ENCODE peak calls at places on chromosomes 12 and 14, in four cellular contexts. L is mammary epithelial cell, Q is HepG2, D is fibroblast of lung. Z is an unnamed sample.

GRCh38 chr12:130508847-130509246 is 171.2 kb downstream of the PIWIL1 start:
- DNase-seq in L (no peak), D (no peak), Q (no peak), Z (no peak)

GRCh38 chr12:7162691-7163114 is 26.8 kb upstream of the PEX5 start:
- DNase-seq in L (peak), D (peak), Q (peak), Z (no peak)

GRCh38 chr12:119153477-119154434 is 25.0 kb upstream of the HSPB8 start:
- DNase-seq in Q (no peak), D (peak), L (no peak), Z (peak)

GRCh38 chr14:70358631-70359030 is 852 bp downstream of the COX16 start:
- DNase-seq in Q (no peak), D (peak), L (peak), Z (no peak)

GRCh38 chr14:103404032-103404918 is 19.1 kb downstream of the MARK3 start:
- DNase-seq in L (no peak), Q (no peak), D (no peak), Z (peak)

GRCh38 chr12:124484526-124484953 is 82.9 kb downstream of the NCOR2 start:
- DNase-seq in D (no peak), Q (no peak), L (no peak), Z (no peak)

GRCh38 chr12:21831671-21832357 is 57.3 kb upstream of the KCNJ8 start:
- DNase-seq in D (peak), Q (no peak), L (no peak), Z (no peak)

GRCh38 chr12:109480356-109480755 is 2.9 kb downstream of the UBE3B start:
- DNase-seq in D (no peak), Q (no peak), L (no peak), Z (no peak)

GRCh38 chr12:21438643-21439042 is 1.2 kb downstream of the PYROXD1 start:
- DNase-seq in Q (no peak), D (no peak), L (no peak), Z (no peak)

GRCh38 chr14:75198291-75198933 is 22.0 kb upstream of the TMED10 start:
- DNase-seq in Q (peak), D (peak), L (no peak), Z (no peak)

GRCh38 chr12:131171029-131171428 is 217.3 kb downstream of the ADGRD1 start:
- DNase-seq in D (no peak), Q (no peak), L (no peak), Z (no peak)

GRCh38 chr12:85693093-85693665 is 143.0 kb downstream of the RASSF9 start:
- DNase-seq in Q (no peak), D (no peak), L (no peak), Z (no peak)

GRCh38 chr14:31059152-31059924 is 33.2 kb upstream of the STRN3 start:
- DNase-seq in D (peak), L (peak), Q (peak), Z (no peak)

GRCh38 chr14:54722791-54723432 is 156.0 kb downstream of the SAMD4A start:
- DNase-seq in D (peak), L (peak), Q (peak), Z (peak)

GRCh38 chr14:35353409-35354172 is 51.0 kb downstream of the NFKBIA start:
- DNase-seq in D (no peak), L (no peak), Q (peak), Z (no peak)

GRCh38 chr14:100298551-100299237 is 7.5 kb downstream of the SLC25A29 start:
- DNase-seq in D (no peak), Q (no peak), L (no peak), Z (no peak)

GRCh38 chr14:34078117-34078743 is 127.4 kb upstream of the EGLN3 start:
- DNase-seq in D (peak), L (no peak), Q (no peak), Z (no peak)

GRCh38 chr14:63922696-63923421 is 70.1 kb downstream of the SYNE2 start:
- DNase-seq in D (peak), L (peak), Q (peak), Z (no peak)

GRCh38 chr14:93039649-93040315 is 75.9 kb downstream of the ITPK1 start:
- DNase-seq in D (no peak), L (no peak), Q (no peak), Z (no peak)

GRCh38 chr12:71797506-71797905 is 42.1 kb upstream of the TBC1D15 start:
- DNase-seq in D (no peak), L (no peak), Q (no peak), Z (no peak)

GRCh38 chr14:77849711-77850110 is 49.8 kb downstream of the ADCK1 start:
- DNase-seq in D (peak), Q (no peak), L (peak), Z (no peak)

GRCh38 chr12:97572220-97572619 is 109.6 kb downstream of the RMST start:
- DNase-seq in D (no peak), L (no peak), Q (no peak), Z (no peak)

GRCh38 chr12:132182711-132183365 is 38.6 kb downstream of the NOC4L start:
- DNase-seq in D (no peak), L (no peak), Q (no peak), Z (no peak)

GRCh38 chr12:123780956-123781355 is 18.9 kb downstream of the DNAH10 start:
- DNase-seq in Q (no peak), L (peak), D (no peak), Z (no peak)

GRCh38 chr12:3431685-3432084 is 59.3 kb upstream of the PRMT8 start:
- DNase-seq in Q (no peak), D (no peak), L (no peak), Z (no peak)

DNA sequence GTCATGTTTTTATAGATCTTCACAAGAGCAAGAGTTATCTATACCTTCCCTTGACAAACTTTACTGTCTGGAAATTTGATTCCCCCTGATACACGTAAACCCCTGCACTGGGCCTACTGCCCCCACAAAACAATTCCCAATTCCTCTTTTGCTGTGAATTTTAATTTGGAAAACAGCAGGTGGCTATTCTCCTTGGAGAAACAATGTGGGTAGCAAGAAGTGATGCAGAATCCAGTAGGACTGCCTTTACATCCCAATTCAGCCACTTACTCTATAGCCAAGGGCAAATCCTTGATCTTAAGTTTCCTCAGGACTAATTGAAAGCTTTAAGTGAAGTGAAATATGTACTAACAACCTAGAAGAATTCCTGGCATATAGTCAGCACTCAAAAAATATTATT is 129.3 kb downstream of the ACSS3 start:
- DNase-seq in D (no peak), L (no peak), Q (no peak), Z (no peak)
- H3K4me2 ChIP-seq in D (no peak), L (no peak), Q (no peak), Z (no peak)

DNA sequence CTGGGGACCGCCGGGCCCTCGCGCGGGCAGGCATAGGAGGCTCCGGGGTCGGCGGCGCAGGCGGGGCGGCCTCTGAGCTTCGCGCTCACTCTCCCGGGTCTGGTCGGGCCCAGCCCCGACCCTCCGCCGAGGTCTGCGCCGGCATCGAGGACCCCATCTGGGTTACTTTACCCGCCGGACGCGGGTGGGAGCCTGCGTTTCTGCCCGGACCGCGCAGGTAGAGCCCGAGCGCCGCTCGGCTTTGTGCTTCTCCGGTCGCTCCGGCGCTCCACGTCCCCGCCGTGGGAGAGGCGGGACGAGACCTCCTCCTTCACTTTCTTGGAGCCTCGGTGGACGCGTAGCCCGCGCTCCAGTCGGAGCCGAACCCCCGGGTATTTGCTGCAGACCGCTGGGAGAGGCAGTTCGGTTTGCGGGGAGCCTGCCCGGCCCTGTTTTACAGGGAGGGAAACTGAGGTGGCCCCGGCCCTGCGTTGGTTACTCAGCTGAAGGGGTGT is 63.2 kb downstream of the FBXL14 start:
- DNase-seq in D (no peak), L (no peak), Q (no peak), Z (no peak)
- TF ChIP-seq EZH2 in D (no peak), L (no peak), Q (peak), Z (peak)

GRCh38 chr12:91126516-91126915 is 15.2 kb upstream of the LUM start:
- DNase-seq in D (peak), Q (no peak), L (no peak), Z (no peak)
- H3K4me2 ChIP-seq in D (no peak), Q (no peak), L (no peak), Z (no peak)

GRCh38 chr14:50064993-50065392 is 51.4 kb downstream of the VCPKMT start:
- DNase-seq in D (peak), Q (no peak), L (peak), Z (no peak)
- TF ChIP-seq EZH2 in D (no peak), Q (no peak), L (no peak), Z (no peak)

Z was measured in endothelial cell of umbilical vein.